ENCODE peak calls at places on chromosomes 11 and 22, in four cellular contexts. U, S, K and H are unnamed samples. For H3K36me3 and H3K27me3, the result is how much of the 10 kb centered on the place peaks cover.

GRCh38 chr22:37284807-37285355 is 2.6 kb downstream of the CYTH4 start:
- DNase-seq in U (peak), S (peak), K (no peak), H (no peak)

GRCh38 chr22:38610234-38610633 is 40.3 kb upstream of the DMC1 start:
- DNase-seq in U (no peak), S (no peak), K (no peak), H (no peak)

GRCh38 chr11:3109921-3110706 is 52.9 kb upstream of the CARS1 start:
- DNase-seq in U (peak), S (peak), K (no peak), H (peak)

GRCh38 chr11:114317738-114318137 is 21.5 kb downstream of the NNMT start:
- DNase-seq in U (no peak), S (no peak), K (no peak), H (peak)

GRCh38 chr11:85724750-85725465 is 38.9 kb upstream of the CCDC89 start:
- DNase-seq in U (no peak), S (no peak), K (no peak), H (peak)

GRCh38 chr22:36435516-36436415 is 45.7 kb downstream of the TXN2 start:
- DNase-seq in U (no peak), S (no peak), K (no peak), H (no peak)

GRCh38 chr11:34987617-34988016 is 71.2 kb downstream of the PDHX start:
- DNase-seq in U (no peak), S (no peak), K (no peak), H (no peak)

GRCh38 chr11:114705280-114706024 is 27.1 kb downstream of the NXPE2 start:
- DNase-seq in U (no peak), S (peak), K (no peak), H (no peak)

GRCh38 chr11:76606102-76606793 is 64.3 kb downstream of the LRRC32 start:
- DNase-seq in U (peak), S (peak), K (no peak), H (peak)

GRCh38 chr11:64348611-64349387 is 8.8 kb downstream of the CCDC88B start:
- DNase-seq in U (no peak), S (no peak), K (no peak), H (no peak)

GRCh38 chr22:22838148-22838786 is 49.3 kb upstream of the IGLL5 start:
- DNase-seq in U (no peak), S (no peak), K (no peak), H (no peak)

GRCh38 chr22:45968751-45969413 is 8.1 kb downstream of the WNT7B start:
- DNase-seq in U (no peak), S (no peak), K (no peak), H (peak)

GRCh38 chr11:22456993-22457748 is 119.0 kb downstream of the SLC17A6 start:
- DNase-seq in U (no peak), S (no peak), K (no peak), H (no peak)

GRCh38 chr11:70225629-70226582 is 22.8 kb downstream of the FADD start:
- DNase-seq in U (no peak), S (peak), K (no peak), H (peak)

GRCh38 chr11:114255289-114255688 is 40.9 kb upstream of the NNMT start:
- DNase-seq in U (no peak), S (no peak), K (no peak), H (no peak)

GRCh38 chr11:1992111-1992510 is 5.5 kb downstream of the H19 start:
- DNase-seq in U (no peak), S (no peak), K (no peak), H (no peak)

GRCh38 chr11:22337571-22338464 is at the start of gene SLC17A6:
- DNase-seq in U (no peak), S (no peak), K (no peak), H (peak)

GRCh38 chr11:72008728-72009127 is 10.0 kb downstream of the IL18BP start:
- DNase-seq in U (no peak), S (no peak), K (no peak), H (no peak)
- H3K36me3 ChIP-seq in U (half or more), S (under half), K (half or more), H (half or more)

DNA sequence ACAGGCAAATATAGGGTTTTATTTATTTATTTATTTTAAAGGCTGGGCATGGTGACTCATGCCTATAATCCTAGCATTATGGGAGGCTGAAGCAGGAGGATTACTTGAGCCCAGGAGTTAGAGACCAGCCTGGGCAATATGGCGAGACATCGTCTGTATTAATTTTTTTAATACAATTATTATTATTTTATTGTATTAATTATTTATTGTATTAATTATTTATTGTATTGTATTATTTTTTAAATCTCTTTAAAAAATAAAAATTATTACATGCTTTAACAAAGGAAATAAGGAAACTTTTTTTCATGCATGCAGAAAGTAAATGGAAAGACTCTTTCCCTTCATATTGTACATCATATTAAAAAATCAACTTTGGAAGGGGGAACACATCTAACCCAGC is 3.5 kb downstream of the SCN3B start:
- DNase-seq in U (no peak), S (no peak), K (no peak), H (no peak)
- H3K27me3 ChIP-seq in U (under half), S (under half), K (half or more), H (under half)

DNA sequence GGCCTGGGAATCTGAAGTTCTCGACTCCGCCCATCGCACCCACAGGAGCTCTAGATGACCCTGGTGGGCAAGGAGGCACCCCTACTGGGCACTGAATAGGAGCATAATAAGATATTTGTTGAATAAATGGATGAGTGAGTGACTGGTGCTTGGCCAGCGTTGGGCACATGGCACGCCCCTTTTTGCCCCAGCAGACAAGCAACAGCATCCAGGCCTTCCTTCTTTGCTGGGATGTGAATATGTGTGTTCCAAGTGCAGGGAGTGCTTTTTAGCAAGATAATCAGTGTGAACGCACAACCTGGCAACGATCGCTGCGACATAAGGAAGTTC is 450 bp upstream of the CELF1 start:
- DNase-seq in U (no peak), S (no peak), K (no peak), H (no peak)
- TF ChIP-seq CTCF in U (no peak), S (no peak), K (no peak), H (no peak)

GRCh38 chr11:69062873-69063665 is 14.3 kb downstream of the TPCN2 start:
- DNase-seq in U (no peak), S (no peak), K (no peak), H (no peak)

GRCh38 chr11:69065136-69065710 is 16.5 kb downstream of the TPCN2 start:
- DNase-seq in U (no peak), S (no peak), K (no peak), H (peak)

GRCh38 chr11:69063671-69064260 is 15.0 kb downstream of the TPCN2 start:
- DNase-seq in U (no peak), S (no peak), K (no peak), H (no peak)

GRCh38 chr11:69066122-69067112 is 17.7 kb downstream of the TPCN2 start:
- DNase-seq in U (no peak), S (no peak), K (no peak), H (no peak)

DNA sequence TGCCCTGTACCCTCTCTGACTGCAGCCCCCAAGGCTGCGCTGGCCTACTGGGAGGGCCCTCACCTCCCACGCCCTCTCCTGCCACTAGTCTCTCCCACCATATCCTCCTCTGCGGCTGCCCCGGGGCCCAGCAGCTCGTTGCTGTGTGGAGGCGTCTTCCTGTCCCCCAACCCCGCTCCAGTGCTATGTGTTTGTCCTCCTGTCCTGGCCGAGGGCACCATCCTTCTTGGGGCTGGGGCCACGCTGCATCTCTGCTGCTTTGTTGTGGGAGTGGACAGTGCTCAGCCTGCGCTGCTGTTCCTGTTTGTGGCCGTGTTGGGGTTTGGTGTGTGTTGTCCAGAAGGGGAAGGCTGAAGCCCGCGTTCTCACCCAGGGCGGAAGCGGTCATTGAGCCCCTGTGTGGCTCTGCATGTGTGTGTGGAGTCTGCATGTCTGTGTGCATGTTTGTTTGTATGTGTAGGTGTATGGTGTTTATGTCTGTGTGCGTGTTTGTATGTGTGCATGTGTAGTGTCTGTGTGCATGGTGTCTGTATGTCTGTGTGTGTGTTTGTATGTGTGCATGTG is 15.7 kb downstream of the TPCN2 start:
- DNase-seq in U (no peak), S (no peak), K (no peak), H (no peak)
- H3K36me3 ChIP-seq in U (under half), S (under half), K (under half), H (under half)

DNA sequence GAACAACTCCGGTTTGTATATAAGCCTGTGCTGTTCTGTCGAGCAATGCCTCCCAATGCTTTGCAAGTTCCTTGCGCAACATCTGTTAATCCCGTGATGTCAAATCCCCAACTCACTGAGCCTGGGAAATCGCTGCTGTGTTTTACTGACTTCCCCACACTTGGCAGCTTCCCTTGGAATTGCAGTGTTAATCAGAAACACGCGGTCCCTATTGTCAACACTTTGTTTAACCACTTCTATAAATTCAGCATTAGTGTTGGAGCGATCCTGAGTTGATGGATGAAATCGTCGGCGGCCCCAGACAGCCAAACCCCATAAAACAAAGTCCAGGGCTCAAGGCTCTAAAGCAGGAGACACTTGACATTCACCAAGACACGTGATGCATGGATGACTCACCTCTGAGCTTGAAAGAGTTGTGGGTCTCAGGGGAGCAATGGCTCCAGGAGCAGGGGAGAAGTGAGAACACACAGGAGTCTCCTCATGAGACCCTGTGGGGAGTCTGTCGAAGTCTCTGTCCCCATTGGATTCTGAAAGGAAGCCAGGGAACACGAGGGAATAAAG is 555.3 kb downstream of the MIAT start:
- DNase-seq in U (peak), S (peak), K (no peak), H (peak)
- H3K27me3 ChIP-seq in U (under half), S (under half), K (under half), H (under half)

GRCh38 chr22:27745809-27746208 is 55.7 kb downstream of the MN1 start:
- DNase-seq in U (no peak), S (no peak), K (no peak), H (no peak)

GRCh38 chr22:27746918-27747317 is 54.6 kb downstream of the MN1 start:
- DNase-seq in U (no peak), S (no peak), K (no peak), H (no peak)

GRCh38 chr22:27749597-27750225 is 51.8 kb downstream of the MN1 start:
- DNase-seq in U (peak), S (no peak), K (no peak), H (peak)

GRCh38 chr22:27748355-27749168 is 53.0 kb downstream of the MN1 start:
- DNase-seq in U (peak), S (no peak), K (no peak), H (peak)

DNA sequence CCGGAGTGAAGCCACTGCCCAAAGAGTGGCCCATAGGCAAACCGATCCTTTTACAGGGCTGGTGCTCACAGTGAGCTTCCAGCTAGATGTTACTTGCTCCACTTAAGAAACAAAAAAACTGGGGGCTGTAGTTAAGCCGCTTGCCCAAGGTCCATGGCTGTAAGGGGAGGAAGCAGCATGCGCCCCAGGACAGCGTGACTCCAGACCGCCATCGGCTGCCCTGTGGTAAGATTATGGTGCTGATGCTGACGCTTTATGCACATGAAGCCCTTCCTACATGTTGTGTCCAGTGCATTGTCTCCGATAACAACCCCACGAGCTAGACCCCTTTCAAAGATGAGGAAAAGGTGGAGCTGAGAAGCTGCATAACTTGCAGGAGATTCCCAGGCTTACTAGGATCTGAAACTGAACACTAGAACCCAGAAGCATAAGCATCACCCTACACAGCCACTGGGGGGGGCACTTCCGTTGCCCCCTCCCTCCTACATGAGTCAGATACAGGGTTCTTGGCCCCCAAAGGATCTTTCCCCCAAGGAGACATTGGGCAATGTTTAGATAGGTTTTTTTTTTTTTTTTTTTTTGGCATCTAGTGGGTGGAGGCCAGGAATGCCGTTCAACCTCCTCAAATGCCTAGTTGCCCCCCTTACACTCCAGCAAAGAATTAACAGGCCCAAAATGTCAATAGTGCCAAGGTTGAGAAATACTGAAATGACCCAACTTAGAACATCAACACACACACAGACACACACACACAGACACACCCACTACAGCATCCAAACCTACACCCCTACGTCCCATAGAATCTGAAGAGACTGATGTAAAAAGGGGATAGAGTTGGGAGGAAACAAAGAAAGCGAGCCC is 53.9 kb downstream of the MN1 start:
- DNase-seq in U (no peak), S (no peak), K (no peak), H (peak)
- TF ChIP-seq CTCF in U (peak), S (peak), K (no peak), H (peak)

GRCh38 chr11:95778699-95779098 is 10.9 kb downstream of the FAM76B start:
- DNase-seq in U (no peak), S (no peak), K (no peak), H (no peak)
- H3K36me3 ChIP-seq in U (half or more), S (under half), K (under half), H (half or more)

GRCh38 chr22:44538518-44539315 is 40.7 kb upstream of the RTL6 start:
- DNase-seq in U (no peak), S (no peak), K (no peak), H (no peak)
- H3K27me3 ChIP-seq in U (under half), S (under half), K (half or more), H (under half)